ENCODE peak calls at places on chromosome 7, in ten cellular contexts. A, Y, I, R, V, D, S, P, L and E are unnamed samples.

GRCh38 chr7:361680-362415 is 71.9 kb downstream of the FOXL3 start:
- DNase-seq in L (no peak), Y (no peak), D (no peak), A (no peak), R (no peak), S (no peak), I (no peak), P (no peak), V (no peak), E (no peak)

GRCh38 chr7:23960361-23960760 is 250.3 kb downstream of the STK31 start:
- DNase-seq in S (no peak), R (no peak), D (no peak), V (no peak), A (no peak), I (no peak), L (no peak), Y (no peak), P (no peak), E (no peak)

GRCh38 chr7:134355925-134356324 is 39.2 kb upstream of the SLC35B4 start:
- DNase-seq in S (peak), R (no peak), L (no peak), I (no peak), P (no peak), D (no peak), V (peak), Y (no peak), A (no peak), E (no peak)

GRCh38 chr7:120060283-120060682 is 212.7 kb upstream of the KCND2 start:
- DNase-seq in L (no peak), D (no peak), V (peak), P (peak), S (peak), Y (no peak), R (no peak), I (no peak), A (no peak), E (no peak)

GRCh38 chr7:122974229-122974628 is 21.3 kb downstream of the TAS2R16 start:
- DNase-seq in D (no peak), Y (no peak), P (no peak), V (no peak), S (no peak), R (no peak), L (no peak), I (no peak), A (no peak), E (no peak)

GRCh38 chr7:129610709-129611245 is 743 bp upstream of the NRF1 start:
- DNase-seq in A (no peak), R (no peak), I (no peak), S (no peak), L (no peak), D (no peak), Y (no peak), P (no peak), V (no peak), E (no peak)

GRCh38 chr7:56019501-56019900 is 31.7 kb downstream of the PSPH start:
- DNase-seq in A (no peak), R (no peak), I (no peak), S (no peak), V (no peak), L (no peak), Y (no peak), P (no peak), D (no peak), E (no peak)

GRCh38 chr7:70208236-70209063 is 610.2 kb downstream of the AUTS2 start:
- DNase-seq in D (no peak), A (no peak), P (no peak), I (no peak), L (no peak), R (no peak), Y (peak), V (no peak), S (peak), E (no peak)

GRCh38 chr7:98135984-98136383 is 29.3 kb downstream of the LMTK2 start:
- DNase-seq in S (no peak), L (no peak), A (no peak), Y (no peak), R (no peak), D (no peak), P (no peak), V (no peak), I (no peak), E (no peak)

GRCh38 chr7:105429746-105430612 is 41.3 kb upstream of the SRPK2 start:
- DNase-seq in I (no peak), A (no peak), P (peak), R (no peak), L (no peak), Y (no peak), D (peak), V (peak), S (peak), E (no peak)

GRCh38 chr7:22001345-22002004 is 55.8 kb upstream of the CDCA7L start:
- DNase-seq in R (peak), L (peak), D (peak), I (no peak), P (peak), V (peak), Y (peak), A (no peak), S (peak), E (peak)

GRCh38 chr7:100053201-100053600 is 3.6 kb downstream of the ZSCAN21 start:
- DNase-seq in S (peak), D (peak), L (peak), I (no peak), A (peak), P (peak), Y (no peak), R (no peak), V (peak), E (no peak)

GRCh38 chr7:158840604-158841003 is 11.3 kb upstream of the ESYT2 start:
- DNase-seq in Y (no peak), D (no peak), A (peak), R (no peak), I (no peak), P (no peak), S (no peak), V (no peak), L (no peak), E (no peak)

GRCh38 chr7:70925411-70926115 is 206.4 kb upstream of the GALNT17 start:
- DNase-seq in R (no peak), L (no peak), I (no peak), P (no peak), V (no peak), Y (no peak), S (no peak), A (no peak), D (no peak), E (no peak)

GRCh38 chr7:94183289-94183749 is 179.2 kb upstream of the BET1 start:
- DNase-seq in D (no peak), S (peak), R (no peak), I (no peak), L (peak), P (peak), A (no peak), V (peak), Y (peak), E (no peak)

GRCh38 chr7:98202367-98203195 is 8.7 kb upstream of the BHLHA15 start:
- DNase-seq in V (no peak), S (no peak), R (no peak), I (peak), P (no peak), L (no peak), Y (no peak), A (no peak), D (peak), E (no peak)

GRCh38 chr7:25305831-25306230 is 77.5 kb upstream of the NPVF start:
- DNase-seq in L (no peak), Y (no peak), V (no peak), A (no peak), D (no peak), S (peak), I (no peak), P (no peak), R (no peak), E (no peak)

GRCh38 chr7:78770422-78771410 is 682.8 kb downstream of the MAGI2 start:
- DNase-seq in D (no peak), S (peak), A (no peak), L (peak), P (peak), R (no peak), Y (no peak), I (no peak), V (peak), E (no peak)

DNA sequence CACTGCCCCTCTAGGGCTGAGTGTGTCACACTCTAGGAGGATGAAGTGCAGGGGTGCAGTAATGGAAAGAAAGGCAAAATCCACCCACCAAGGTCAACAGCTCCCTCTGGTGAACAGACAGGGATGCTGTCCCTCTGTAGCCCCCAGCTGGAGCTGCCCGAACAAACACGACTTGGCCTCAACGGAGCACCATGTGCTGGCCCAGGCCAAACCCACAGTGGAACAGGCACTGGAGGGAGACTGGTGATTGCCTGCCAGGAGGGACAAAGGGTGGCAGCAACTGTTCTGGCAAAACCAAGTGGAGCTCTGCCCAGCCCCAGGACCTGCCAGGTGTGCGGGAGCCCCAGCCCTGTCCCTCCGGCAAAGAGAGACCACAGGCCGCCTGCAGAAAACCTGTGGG is 20.7 kb downstream of the PDIA4 start:
- DNase-seq in L (no peak), I (no peak), Y (no peak), S (no peak), D (no peak), A (no peak), R (no peak), V (no peak), P (no peak), E (no peak)
- TF ChIP-seq CTCF in L (peak), I (no peak), Y (no peak), S (peak), D (peak), A (no peak), R (no peak), V (peak), P (no peak), E (no peak)

GRCh38 chr7:153188630-153189029 is 429.1 kb downstream of the ACTR3B start:
- DNase-seq in Y (no peak), D (no peak), R (no peak), V (no peak), P (no peak), L (no peak), S (no peak), I (no peak), A (no peak), E (no peak)

GRCh38 chr7:153190452-153190851 is 430.9 kb downstream of the ACTR3B start:
- DNase-seq in A (no peak), Y (no peak), P (no peak), V (no peak), S (no peak), D (no peak), I (no peak), R (no peak), L (no peak), E (no peak)

GRCh38 chr7:153190986-153191385 is 431.4 kb downstream of the ACTR3B start:
- DNase-seq in D (no peak), A (no peak), L (no peak), P (no peak), I (no peak), V (no peak), S (no peak), Y (no peak), R (no peak), E (no peak)

GRCh38 chr7:153188161-153188560 is 428.6 kb downstream of the ACTR3B start:
- DNase-seq in D (no peak), L (no peak), A (no peak), I (no peak), R (no peak), S (no peak), V (no peak), Y (no peak), P (no peak), E (no peak)

GRCh38 chr7:153193144-153193595 is 433.6 kb downstream of the ACTR3B start:
- DNase-seq in R (peak), I (no peak), V (no peak), S (no peak), Y (no peak), P (no peak), L (no peak), A (peak), D (peak), E (peak)
- TF ChIP-seq CTCF in R (peak), I (no peak), V (no peak), S (no peak), Y (no peak), P (no peak), L (peak), A (peak), D (peak), E (peak)

GRCh38 chr7:17302575-17303142 is 4.2 kb downstream of the AHR start:
- DNase-seq in D (peak), P (peak), V (peak), R (no peak), A (no peak), Y (no peak), S (peak), I (no peak), L (no peak), E (no peak)
- TF ChIP-seq CTCF in D (peak), P (no peak), V (no peak), R (no peak), A (no peak), Y (no peak), S (peak), I (no peak), L (peak), E (no peak)

GRCh38 chr7:17474724-17475344 is 176.4 kb downstream of the AHR start:
- DNase-seq in V (no peak), I (no peak), L (no peak), P (no peak), A (no peak), Y (no peak), R (no peak), S (no peak), D (no peak), E (no peak)
- TF ChIP-seq CTCF in V (peak), I (no peak), L (peak), P (no peak), A (no peak), Y (no peak), R (peak), S (peak), D (no peak), E (peak)

GRCh38 chr7:30564243-30564892 is 30.3 kb upstream of the GARS1 start:
- DNase-seq in A (peak), P (peak), Y (peak), I (peak), S (peak), V (peak), R (peak), D (peak), L (peak), E (peak)

GRCh38 chr7:30561389-30561788 is 33.3 kb upstream of the GARS1 start:
- DNase-seq in S (peak), P (no peak), L (no peak), Y (no peak), V (no peak), R (no peak), I (no peak), D (no peak), A (no peak), E (no peak)

GRCh38 chr7:30562909-30563308 is 31.8 kb upstream of the GARS1 start:
- DNase-seq in Y (no peak), P (no peak), I (no peak), D (no peak), S (no peak), R (no peak), A (no peak), L (no peak), V (peak), E (no peak)

GRCh38 chr7:30563326-30563942 is 31.2 kb upstream of the GARS1 start:
- DNase-seq in R (no peak), V (no peak), Y (no peak), L (no peak), S (peak), I (no peak), A (no peak), P (peak), D (no peak), E (no peak)

DNA sequence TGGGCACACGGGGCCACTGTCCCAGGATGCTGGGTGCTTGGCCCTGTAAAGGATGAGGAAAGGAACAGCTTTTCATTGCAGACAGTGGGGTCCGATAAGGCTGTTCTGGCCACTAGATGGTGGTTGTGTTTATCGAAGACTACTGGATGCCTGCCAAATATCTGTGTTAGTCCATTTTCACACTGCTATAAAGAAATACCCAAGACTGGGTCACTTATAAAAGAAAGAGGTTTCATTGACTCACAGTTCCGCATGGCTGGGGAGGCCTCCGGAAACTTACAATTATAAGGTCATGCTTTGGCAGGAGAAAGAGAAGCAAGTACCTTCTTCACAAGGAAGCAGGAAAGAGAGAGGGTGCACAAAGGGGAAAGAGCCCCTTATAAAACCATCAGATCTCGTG is 32.2 kb upstream of the GARS1 start:
- DNase-seq in A (no peak), Y (no peak), I (no peak), S (peak), D (no peak), R (no peak), V (peak), L (no peak), P (peak), E (no peak)
- TF ChIP-seq CTCF in A (no peak), Y (no peak), I (no peak), S (peak), D (no peak), R (no peak), V (peak), L (no peak), P (peak), E (no peak)

GRCh38 chr7:85896531-85896930 is 709.7 kb upstream of the SEMA3D start:
- DNase-seq in P (no peak), S (no peak), A (no peak), Y (no peak), L (no peak), R (no peak), D (no peak), I (no peak), V (no peak), E (no peak)
- TF ChIP-seq CTCF in P (no peak), S (no peak), A (no peak), Y (no peak), L (no peak), R (no peak), D (no peak), I (no peak), V (no peak), E (no peak)